ENCODE peak calls at places on chromosome 22, in eight cellular contexts. G is foreskin fibroblast, C is progenitor cell of endocrine pancreas, W is cardiac fibroblast, A is glutamatergic neuron, N is natural killer cell, O is retinal pigment epithelial cell, P is PC-9. V is an unnamed sample.

GRCh38 chr22:41094036-41094435 is 1.6 kb downstream of the EP300 start:
- DNase-seq in G (peak), C (no peak), W (peak), A (peak), N (no peak), O (no peak), P (no peak), V (no peak)

GRCh38 chr22:41264408-41264941 is 21.5 kb downstream of the RANGAP1 start:
- DNase-seq in G (peak), C (no peak), W (no peak), A (no peak), N (no peak), O (no peak), P (no peak), V (no peak)

GRCh38 chr22:27133951-27134664 is 476.7 kb downstream of the MIAT start:
- DNase-seq in G (peak), C (no peak), W (peak), A (no peak), N (no peak), O (peak), P (peak), V (no peak)

GRCh38 chr22:31631381-31631780 is 30.6 kb downstream of the PISD start:
- DNase-seq in G (no peak), C (no peak), W (no peak), A (no peak), N (no peak), O (peak), P (no peak), V (no peak)

GRCh38 chr22:37334859-37335818 is 52.8 kb downstream of the CYTH4 start:
- DNase-seq in G (no peak), C (no peak), W (no peak), A (peak), N (no peak), O (no peak), P (no peak), V (no peak)

GRCh38 chr22:37080438-37080837 is 28.9 kb downstream of the KCTD17 start:
- DNase-seq in G (no peak), C (no peak), W (no peak), A (no peak), N (no peak), O (no peak), P (no peak), V (no peak)

GRCh38 chr22:37448521-37449150 is 21.4 kb upstream of the ELFN2 start:
- DNase-seq in G (no peak), C (no peak), W (no peak), A (no peak), N (no peak), O (no peak), P (no peak), V (no peak)

GRCh38 chr22:20242393-20243175 is 25.5 kb downstream of the RTN4R start:
- DNase-seq in G (no peak), C (no peak), W (no peak), A (no peak), N (no peak), O (no peak), P (no peak), V (no peak)

GRCh38 chr22:41780714-41781507 is 19.6 kb upstream of the CCDC134 start:
- DNase-seq in G (no peak), C (no peak), W (peak), A (no peak), N (peak), O (no peak), P (no peak), V (no peak)

GRCh38 chr22:28094831-28095230 is 175.8 kb upstream of the PITPNB start:
- DNase-seq in G (no peak), C (no peak), W (no peak), A (no peak), N (no peak), O (peak), P (no peak), V (no peak)

GRCh38 chr22:37432708-37433054 is 5.4 kb upstream of the ELFN2 start:
- DNase-seq in G (no peak), C (no peak), W (no peak), A (no peak), N (no peak), O (no peak), P (no peak), V (no peak)

GRCh38 chr22:31618057-31618456 is 44.0 kb downstream of the PISD start:
- DNase-seq in G (no peak), C (no peak), W (no peak), A (no peak), N (no peak), O (no peak), P (no peak), V (no peak)

GRCh38 chr22:18076060-18076497 is 1.7 kb upstream of the PEX26 start:
- DNase-seq in G (peak), C (peak), W (peak), A (peak), N (no peak), O (no peak), P (peak), V (peak)

GRCh38 chr22:40975346-40975745 is 24.2 kb downstream of the RBX1 start:
- DNase-seq in G (peak), C (no peak), W (no peak), A (no peak), N (no peak), O (no peak), P (no peak), V (no peak)

GRCh38 chr22:42623301-42623751 is 8.6 kb upstream of the POLDIP3 start:
- DNase-seq in G (no peak), C (no peak), W (no peak), A (no peak), N (no peak), O (no peak), P (no peak), V (no peak)

GRCh38 chr22:46024136-46024840 is 47.3 kb upstream of the WNT7B start:
- DNase-seq in G (no peak), C (no peak), W (no peak), A (no peak), N (no peak), O (no peak), P (no peak), V (no peak)

GRCh38 chr22:42375982-42376381 is 56.2 kb downstream of the NFAM1 start:
- DNase-seq in G (no peak), C (no peak), W (no peak), A (no peak), N (no peak), O (no peak), P (no peak), V (no peak)

GRCh38 chr22:37563153-37564081 is 3.1 kb downstream of the CDC42EP1 start:
- DNase-seq in G (peak), C (no peak), W (peak), A (no peak), N (no peak), O (peak), P (peak), V (no peak)

GRCh38 chr22:44669725-44670027 is 32.3 kb upstream of the PRR5 start:
- DNase-seq in G (no peak), C (no peak), W (no peak), A (no peak), N (no peak), O (no peak), P (no peak), V (no peak)

GRCh38 chr22:48678171-48679135 is 1149.2 kb downstream of the BRD1 start:
- DNase-seq in G (no peak), C (no peak), W (no peak), A (no peak), N (no peak), O (no peak), P (no peak), V (no peak)

GRCh38 chr22:48803993-48804810 is 1023.5 kb downstream of the BRD1 start:
- DNase-seq in G (no peak), C (no peak), W (no peak), A (no peak), N (no peak), O (no peak), P (no peak), V (no peak)

GRCh38 chr22:44889233-44889878 is 120.4 kb downstream of the PHF21B start:
- DNase-seq in G (no peak), C (no peak), W (no peak), A (no peak), N (no peak), O (no peak), P (no peak), V (no peak)

GRCh38 chr22:30008401-30008800 is 71.9 kb upstream of the HORMAD2 start:
- DNase-seq in G (no peak), C (no peak), W (no peak), A (no peak), N (no peak), O (no peak), P (no peak), V (no peak)

GRCh38 chr22:19336133-19337075 is 44.9 kb upstream of the CLTCL1 start:
- DNase-seq in G (no peak), C (no peak), W (no peak), A (no peak), N (no peak), O (no peak), P (no peak), V (no peak)

GRCh38 chr22:22407061-22407460 is 101.5 kb downstream of the ZNF280B start:
- DNase-seq in G (no peak), C (no peak), W (no peak), A (no peak), N (no peak), O (no peak), P (no peak), V (no peak)

GRCh38 chr22:28670691-28671261 is 8.9 kb downstream of the TTC28 start:
- DNase-seq in G (no peak), C (no peak), W (no peak), A (no peak), N (no peak), O (no peak), P (no peak), V (no peak)

GRCh38 chr22:30344447-30345200 is 12.1 kb downstream of the SF3A1 start:
- DNase-seq in G (no peak), C (no peak), W (no peak), A (no peak), N (no peak), O (no peak), P (no peak), V (no peak)

GRCh38 chr22:46854125-46854870 is 91.8 kb downstream of the TBC1D22A start:
- DNase-seq in G (no peak), C (no peak), W (no peak), A (no peak), N (no peak), O (no peak), P (peak), V (no peak)

GRCh38 chr22:36885474-36885873 is 24.7 kb downstream of the NCF4 start:
- DNase-seq in G (no peak), C (no peak), W (peak), A (no peak), N (no peak), O (no peak), P (peak), V (no peak)

GRCh38 chr22:44578516-44579230 is 80.6 kb upstream of the RTL6 start:
- DNase-seq in G (no peak), C (no peak), W (no peak), A (no peak), N (no peak), O (no peak), P (no peak), V (no peak)

GRCh38 chr22:43446881-43447280 is 35.1 kb downstream of the MPPED1 start:
- DNase-seq in G (no peak), C (no peak), W (no peak), A (no peak), N (no peak), O (no peak), P (no peak), V (no peak)

GRCh38 chr22:48080304-48081165 is 1318.1 kb downstream of the TBC1D22A start:
- DNase-seq in G (no peak), C (no peak), W (no peak), A (no peak), N (no peak), O (no peak), P (no peak), V (no peak)

GRCh38 chr22:23822101-23822671 is 16.6 kb downstream of the DERL3 start:
- DNase-seq in G (no peak), C (no peak), W (no peak), A (no peak), N (no peak), O (no peak), P (no peak), V (no peak)

GRCh38 chr22:22364207-22364606 is 119.6 kb downstream of the VPREB1 start:
- DNase-seq in G (no peak), C (no peak), W (no peak), A (no peak), N (no peak), O (no peak), P (no peak), V (no peak)

GRCh38 chr22:48098243-48098935 is 1335.9 kb downstream of the TBC1D22A start:
- DNase-seq in G (no peak), C (no peak), W (no peak), A (no peak), N (no peak), O (no peak), P (no peak), V (no peak)

GRCh38 chr22:36922097-36922608 is 8.7 kb downstream of the CSF2RB start:
- DNase-seq in G (no peak), C (no peak), W (peak), A (no peak), N (no peak), O (no peak), P (no peak), V (no peak)

GRCh38 chr22:21966643-21967516 is 14.2 kb upstream of the PPM1F start:
- DNase-seq in G (no peak), C (no peak), W (no peak), A (no peak), N (no peak), O (no peak), P (no peak), V (no peak)

GRCh38 chr22:38569972-38570840 is at the start of gene DMC1:
- DNase-seq in G (peak), C (peak), W (peak), A (peak), N (peak), O (peak), P (peak), V (peak)

GRCh38 chr22:26767351-26767970 is 110.1 kb downstream of the MIAT start:
- DNase-seq in G (no peak), C (no peak), W (no peak), A (no peak), N (no peak), O (no peak), P (no peak), V (no peak)

GRCh38 chr22:38148252-38148651 is 33.4 kb downstream of the PLA2G6 start:
- DNase-seq in G (peak), C (no peak), W (peak), A (no peak), N (no peak), O (no peak), P (peak), V (no peak)

GRCh38 chr22:39654959-39655579 is 84.5 kb downstream of the CACNA1I start:
- DNase-seq in G (no peak), C (no peak), W (no peak), A (no peak), N (no peak), O (no peak), P (no peak), V (no peak)
- TF ChIP-seq CTCF in G (no peak), C (no peak), W (no peak), A (no peak), N (no peak), O (peak), P (no peak), V (peak)

GRCh38 chr22:24997023-24997422 is 44.5 kb downstream of the KIAA1671 start:
- DNase-seq in G (no peak), C (no peak), W (no peak), A (no peak), N (no peak), O (no peak), P (no peak), V (no peak)

GRCh38 chr22:24996420-24996952 is 44.0 kb downstream of the KIAA1671 start:
- DNase-seq in G (no peak), C (no peak), W (peak), A (peak), N (no peak), O (peak), P (peak), V (peak)

GRCh38 chr22:24992946-24993345 is 40.4 kb downstream of the KIAA1671 start:
- DNase-seq in G (no peak), C (no peak), W (no peak), A (no peak), N (no peak), O (no peak), P (no peak), V (no peak)

GRCh38 chr22:24995649-24996180 is 43.2 kb downstream of the KIAA1671 start:
- DNase-seq in G (no peak), C (no peak), W (no peak), A (no peak), N (no peak), O (no peak), P (no peak), V (no peak)

GRCh38 chr22:24994070-24994763 is 41.7 kb downstream of the KIAA1671 start:
- DNase-seq in G (no peak), C (no peak), W (no peak), A (no peak), N (no peak), O (no peak), P (peak), V (no peak)
- TF ChIP-seq CTCF in G (no peak), C (peak), W (no peak), A (no peak), N (no peak), O (peak), P (peak), V (peak)

GRCh38 chr22:50244420-50245213 is at the start of gene TUBGCP6:
- DNase-seq in G (peak), C (peak), W (peak), A (peak), N (peak), O (peak), P (peak), V (peak)
- TF ChIP-seq CTCF in G (no peak), C (peak), W (peak), A (peak), N (no peak), O (peak), P (peak), V (no peak)

DNA sequence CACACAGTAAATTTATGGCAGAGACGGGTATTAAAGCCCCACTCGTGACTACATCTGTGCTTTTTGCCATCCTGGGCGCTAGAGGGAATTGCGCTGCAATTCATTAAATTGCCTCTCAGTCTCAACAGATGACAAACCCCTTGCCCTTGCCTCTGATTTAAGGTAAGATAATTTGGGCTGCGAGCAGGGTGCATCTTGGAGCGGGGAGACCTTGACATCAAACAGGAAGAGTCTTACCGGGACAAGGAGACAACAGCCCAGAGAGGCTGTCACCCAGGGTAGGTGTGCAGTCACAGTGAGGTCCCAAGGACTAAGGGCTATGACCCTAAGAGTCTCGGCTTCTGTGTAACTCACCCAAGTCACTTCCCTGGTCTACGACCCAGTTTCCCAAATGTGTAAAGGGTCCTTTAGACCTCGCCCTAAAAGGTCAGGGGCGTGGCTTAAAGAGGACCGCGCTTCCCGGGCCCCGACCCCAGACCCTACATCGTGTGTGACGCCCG is 427 bp upstream of the TOM1 start:
- DNase-seq in G (no peak), C (no peak), W (peak), A (no peak), N (no peak), O (no peak), P (no peak), V (no peak)
- TF ChIP-seq CTCF in G (no peak), C (no peak), W (no peak), A (no peak), N (no peak), O (peak), P (no peak), V (peak)

V was measured in D721Med.